ENCODE peak calls at places on chromosomes 3 and 15, in four cellular contexts. S is right lobe of liver, O is upper lobe of left lung, Y is uterus. B is an unnamed sample. For H3K4me1, the result is how much of the 10 kb centered on the place peaks cover.

GRCh38 chr3:4540267-4540666 is 47.1 kb downstream of the ITPR1 start:
- DNase-seq in S (no peak), O (no peak), Y (no peak), B (no peak)

GRCh38 chr3:61110576-61110975 is 140.7 kb downstream of the FHIT start:
- DNase-seq in Y (no peak), O (no peak), S (no peak), B (no peak)

GRCh38 chr15:73763893-73764292 is 10.7 kb upstream of the INSYN1 start:
- DNase-seq in Y (no peak), S (no peak), O (no peak), B (no peak)

GRCh38 chr3:17078885-17079465 is 194.2 kb downstream of the PLCL2 start:
- DNase-seq in S (no peak), O (no peak), Y (no peak), B (no peak)

GRCh38 chr15:25239471-25240345 is 199.1 kb downstream of the UBE3A start:
- DNase-seq in S (peak), Y (no peak), O (no peak), B (peak)

GRCh38 chr3:10551821-10552630 is 46.6 kb upstream of the ATP2B2 start:
- DNase-seq in O (peak), Y (no peak), S (peak), B (peak)

GRCh38 chr3:150035910-150036661 is 65.4 kb upstream of the PFN2 start:
- DNase-seq in O (no peak), Y (no peak), S (no peak), B (no peak)

GRCh38 chr3:8303466-8303865 is 198.2 kb upstream of the LMCD1 start:
- DNase-seq in S (no peak), Y (no peak), O (no peak), B (no peak)

GRCh38 chr3:126542340-126543241 is 16.1 kb downstream of the C3orf22 start:
- DNase-seq in O (peak), S (peak), Y (peak), B (peak)

GRCh38 chr15:75832114-75832513 is 11.1 kb upstream of the UBE2Q2 start:
- DNase-seq in Y (no peak), O (no peak), S (no peak), B (no peak)

GRCh38 chr15:44101944-44102343 is 93.1 kb downstream of the FRMD5 start:
- DNase-seq in Y (no peak), S (no peak), O (no peak), B (no peak)

GRCh38 chr15:91537868-91538267 is 315.6 kb upstream of the SLCO3A1 start:
- DNase-seq in O (no peak), S (no peak), Y (no peak), B (no peak)

GRCh38 chr3:102673271-102674115 is 238.7 kb downstream of the ZPLD1 start:
- DNase-seq in S (peak), Y (peak), O (peak), B (no peak)

GRCh38 chr15:68298882-68299381 is 21.4 kb downstream of the FEM1B start:
- DNase-seq in O (no peak), Y (peak), S (peak), B (no peak)

GRCh38 chr3:80350771-80351170 is 583.0 kb upstream of the ROBO1 start:
- DNase-seq in S (no peak), O (no peak), Y (no peak), B (no peak)

GRCh38 chr3:138440596-138440995 is 6.2 kb downstream of the ESYT3 start:
- DNase-seq in O (no peak), S (no peak), Y (no peak), B (no peak)

DNA sequence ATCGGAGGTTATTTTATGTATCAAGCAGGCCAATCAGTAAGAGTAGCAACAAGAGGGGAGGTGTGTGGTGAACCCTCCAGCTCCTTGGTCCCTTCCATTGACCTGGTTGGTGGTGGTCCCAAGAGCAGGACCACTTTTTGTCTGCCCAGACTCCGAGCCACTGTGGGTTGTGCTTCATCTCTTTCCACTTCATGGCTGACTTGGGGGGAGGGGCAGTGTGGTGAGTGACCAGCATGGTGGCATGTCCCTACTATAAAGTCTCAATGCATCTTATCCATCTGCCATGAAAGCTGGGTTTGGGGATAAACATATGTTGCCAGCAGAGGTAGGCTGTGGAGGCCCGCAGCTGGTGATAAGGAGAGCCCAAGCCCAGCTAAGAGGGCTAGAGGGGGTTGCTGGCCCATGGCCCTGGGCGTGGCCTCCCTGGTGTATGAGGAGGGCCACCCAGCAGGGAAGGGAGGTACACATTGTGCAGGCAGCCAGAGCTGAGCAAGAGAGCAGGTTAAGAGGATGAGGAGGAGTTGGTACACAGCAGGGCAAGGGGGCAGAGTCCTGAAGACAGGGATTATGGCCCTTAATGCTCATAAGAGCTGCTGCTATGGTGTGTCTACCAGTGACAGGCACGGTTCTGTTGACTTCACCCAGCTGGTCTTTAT is 7.0 kb downstream of the AEN start:
- DNase-seq in O (no peak), S (no peak), Y (no peak), B (no peak)
- TF ChIP-seq POLR2A in O (no peak), S (no peak), Y (no peak), B (no peak)

GRCh38 chr3:71229905-71230657 is 353.4 kb downstream of the FOXP1 start:
- DNase-seq in Y (no peak), O (no peak), S (no peak), B (no peak)

GRCh38 chr3:71231680-71232079 is 351.8 kb downstream of the FOXP1 start:
- DNase-seq in S (no peak), O (no peak), Y (no peak), B (no peak)

GRCh38 chr3:71228156-71228885 is 355.2 kb downstream of the FOXP1 start:
- DNase-seq in Y (no peak), S (no peak), O (no peak), B (no peak)

GRCh38 chr3:71232895-71233294 is 350.6 kb downstream of the FOXP1 start:
- DNase-seq in S (no peak), Y (no peak), O (no peak), B (no peak)

DNA sequence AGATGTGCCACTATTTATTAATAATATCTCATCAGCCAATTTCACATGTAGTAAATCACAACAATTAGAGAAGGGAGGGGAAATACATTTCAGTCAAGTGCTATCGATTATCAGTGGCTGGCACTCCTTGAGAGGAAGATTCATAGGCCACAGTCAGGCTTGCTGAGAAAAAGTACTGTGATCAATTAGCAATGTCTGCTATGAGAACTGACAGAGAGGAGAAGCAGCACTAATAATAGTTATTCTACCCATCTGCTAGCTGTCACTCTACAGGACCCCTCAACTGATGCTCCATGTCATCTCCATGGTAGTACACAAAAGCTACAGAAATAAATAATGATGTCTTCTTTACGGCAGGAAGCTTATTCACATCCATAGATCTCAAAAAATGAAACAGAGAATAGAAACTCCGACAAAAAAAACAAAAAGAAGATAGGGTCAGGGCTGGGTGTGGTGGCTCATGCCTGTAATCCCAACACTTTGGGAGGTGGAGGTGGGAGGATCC is 351.3 kb downstream of the FOXP1 start:
- DNase-seq in S (no peak), O (no peak), Y (no peak), B (no peak)
- H3K4me1 ChIP-seq in S (under half), O (under half), Y (under half), B (under half)

DNA sequence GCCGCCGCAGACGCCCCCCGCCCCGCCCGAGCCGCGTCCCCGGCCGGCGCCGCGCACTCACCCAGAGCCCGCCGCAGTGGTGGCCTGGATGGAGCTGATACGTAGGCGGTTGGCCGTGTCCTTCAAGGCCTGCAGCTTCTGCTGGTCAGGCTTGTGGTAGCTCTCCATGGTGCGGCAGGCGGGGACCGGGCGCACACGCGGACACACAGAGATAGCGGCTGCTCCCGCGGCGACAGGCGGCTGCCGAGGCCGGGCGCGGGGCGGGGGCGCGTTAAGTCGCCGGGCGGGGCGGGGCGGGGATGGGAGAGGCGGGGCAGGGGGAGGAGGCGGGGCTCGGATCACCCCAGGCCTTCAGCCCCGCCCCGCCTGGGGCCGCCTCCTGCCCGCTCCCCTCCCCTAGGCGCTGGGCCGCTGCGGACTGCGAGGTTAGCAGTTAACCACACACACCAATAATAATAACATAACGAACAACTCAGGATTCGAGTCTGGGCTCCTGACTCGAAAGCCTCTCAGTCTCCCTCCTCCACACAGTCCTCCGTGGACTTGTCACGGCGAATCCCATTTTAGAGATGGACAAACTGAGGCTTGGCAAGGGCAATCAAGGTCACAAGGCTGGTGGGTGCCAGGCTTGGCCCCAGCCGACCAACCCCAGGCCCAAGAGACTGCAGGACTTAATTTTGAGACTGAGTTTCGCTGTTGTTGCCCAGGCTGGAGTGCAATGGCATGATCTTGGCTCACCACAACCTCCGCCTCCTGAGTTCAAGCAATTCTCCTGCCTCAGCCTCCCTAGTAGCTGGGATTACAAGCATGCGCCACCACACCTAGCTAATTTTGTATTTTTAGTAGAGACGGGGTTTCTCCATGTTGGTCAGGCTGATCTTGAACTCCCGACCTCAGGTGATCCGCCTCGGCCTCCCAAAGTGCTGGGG is at the start of gene TKT:
- DNase-seq in O (peak), Y (peak), S (peak), B (peak)
- TF ChIP-seq POLR2A in O (no peak), Y (peak), S (peak), B (no peak)

GRCh38 chr3:119276657-119277056 is 17.5 kb upstream of the ARHGAP31 start:
- DNase-seq in S (no peak), Y (no peak), O (no peak), B (no peak)
- H3K4me1 ChIP-seq in S (under half), Y (under half), O (under half), B (under half)

GRCh38 chr15:42359990-42360389 is 689 bp downstream of the CAPN3 start:
- DNase-seq in S (no peak), Y (no peak), O (no peak), B (no peak)

GRCh38 chr15:42355291-42355690 is 4.0 kb upstream of the CAPN3 start:
- DNase-seq in O (no peak), Y (no peak), S (no peak), B (no peak)

GRCh38 chr15:42359249-42359648 is at the start of gene CAPN3:
- DNase-seq in Y (no peak), O (no peak), S (no peak), B (no peak)

GRCh38 chr15:42360535-42361112 is 1.3 kb downstream of the CAPN3 start:
- DNase-seq in S (no peak), O (no peak), Y (no peak), B (no peak)

DNA sequence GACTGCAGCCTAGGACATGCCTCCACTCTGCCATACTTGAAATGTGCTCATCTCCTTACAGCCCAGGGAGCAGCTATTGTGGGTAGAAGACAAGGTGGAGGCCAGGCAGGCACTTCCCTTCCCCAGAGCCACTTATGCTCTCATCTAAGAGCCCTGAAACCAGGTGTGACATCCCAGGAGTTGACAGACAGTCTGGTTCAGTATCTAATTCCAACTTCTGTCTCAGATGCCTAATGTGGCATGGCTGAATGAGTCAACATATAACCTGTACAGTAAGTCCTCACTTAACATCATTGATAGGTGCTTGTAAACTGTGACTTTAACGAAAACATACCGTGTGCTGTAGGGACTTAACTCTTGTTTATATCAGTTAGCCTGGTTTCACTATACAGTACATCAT is 1.2 kb upstream of the CAPN3 start:
- DNase-seq in O (no peak), S (no peak), Y (no peak), B (no peak)
- TF ChIP-seq POLR2A in O (no peak), S (no peak), Y (no peak), B (no peak)

DNA sequence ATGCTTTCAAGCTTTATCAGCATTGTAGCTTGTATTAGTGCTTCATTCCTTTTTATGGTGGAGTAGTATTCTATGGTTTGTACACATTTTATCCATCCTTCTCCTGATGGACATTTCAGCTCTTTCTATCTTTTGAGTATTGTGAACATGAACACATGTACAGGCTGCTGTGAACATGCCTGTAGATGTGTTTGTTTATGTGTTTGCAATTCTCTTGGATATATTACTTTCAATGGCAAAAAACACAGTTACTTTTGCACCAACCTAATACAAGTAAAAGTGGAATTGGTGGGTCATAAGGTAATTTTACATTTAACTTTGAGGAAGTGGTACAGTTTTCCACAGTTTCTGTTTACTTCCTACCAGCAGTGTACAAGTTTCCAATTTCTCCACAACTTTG is 180.4 kb downstream of the FNDC3B start:
- DNase-seq in S (no peak), Y (no peak), O (no peak), B (no peak)
- H3K4me1 ChIP-seq in S (under half), Y (under half), O (under half), B (under half)

DNA sequence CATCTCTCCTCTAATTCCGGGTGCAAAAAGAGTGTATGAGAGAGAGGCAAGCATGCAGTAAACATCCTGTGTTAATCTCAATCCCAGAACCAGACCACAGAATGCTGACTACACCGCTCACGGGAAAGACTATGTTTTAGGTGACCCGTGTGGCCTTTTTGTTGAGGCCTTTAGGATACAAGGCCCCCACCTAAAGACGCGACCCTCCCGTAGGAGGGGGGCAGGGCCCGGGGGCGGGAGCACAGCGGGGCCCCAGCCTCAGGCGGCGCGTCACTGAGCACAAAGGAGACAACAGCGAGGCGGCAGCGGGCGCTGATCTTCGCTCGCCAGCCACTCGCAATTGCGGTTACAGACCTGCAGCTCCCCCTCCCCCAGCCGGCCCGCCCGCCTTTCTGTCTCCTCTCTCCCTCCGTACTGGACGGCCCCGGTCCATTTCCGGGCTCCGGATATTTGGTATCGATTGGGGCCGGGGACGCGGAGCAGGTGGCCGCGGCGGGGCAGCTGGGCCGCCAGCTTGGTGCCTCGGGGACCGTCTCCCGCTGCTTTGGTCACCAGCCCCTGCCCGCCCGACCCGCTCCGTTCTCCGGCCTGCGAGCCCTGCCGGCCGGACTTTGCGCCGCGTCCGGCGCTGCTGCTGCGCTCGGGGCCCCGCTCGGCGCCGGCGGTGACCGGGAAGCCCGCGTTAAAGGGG is at the start of gene CCDC50:
- DNase-seq in S (peak), O (peak), Y (peak), B (peak)
- TF ChIP-seq POLR2A in S (peak), O (no peak), Y (peak), B (peak)

GRCh38 chr15:81297580-81298575 is 26.1 kb downstream of the STARD5 start:
- DNase-seq in O (no peak), Y (no peak), S (peak), B (no peak)

GRCh38 chr15:81298606-81299005 is 25.3 kb downstream of the STARD5 start:
- DNase-seq in O (no peak), Y (no peak), S (no peak), B (peak)

GRCh38 chr15:81301815-81302399 is 22.0 kb downstream of the STARD5 start:
- DNase-seq in S (peak), Y (no peak), O (peak), B (no peak)

GRCh38 chr15:81301385-81301784 is 22.6 kb downstream of the STARD5 start:
- DNase-seq in S (no peak), Y (no peak), O (no peak), B (no peak)

DNA sequence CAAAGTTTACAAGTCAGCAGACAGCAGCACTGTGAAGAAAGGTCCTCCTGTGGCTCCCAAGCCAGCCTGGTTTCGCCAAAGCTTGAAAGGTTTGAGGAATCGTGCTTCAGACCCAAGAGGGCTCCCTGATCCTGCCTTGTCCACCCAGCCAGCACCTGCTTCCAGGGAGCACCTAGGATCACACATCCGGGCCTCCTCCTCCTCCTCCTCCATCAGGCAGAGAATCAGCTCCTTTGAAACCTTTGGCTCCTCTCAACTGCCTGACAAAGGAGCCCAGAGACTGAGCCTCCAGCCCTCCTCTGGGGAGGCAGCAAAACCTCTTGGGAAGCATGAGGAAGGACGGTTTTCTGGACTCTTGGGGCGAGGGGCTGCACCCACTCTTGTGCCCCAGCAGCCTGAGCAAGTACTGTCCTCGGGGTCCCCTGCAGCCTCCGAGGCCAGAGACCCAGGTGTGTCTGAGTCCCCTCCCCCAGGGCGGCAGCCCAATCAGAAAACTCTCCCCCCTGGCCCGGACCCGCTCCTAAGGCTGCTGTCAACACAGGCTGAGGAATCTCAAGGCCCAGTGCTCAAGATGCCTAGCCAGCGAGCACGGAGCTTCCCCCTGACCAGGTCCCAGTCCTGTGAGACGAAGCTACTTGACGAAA is 24.2 kb downstream of the STARD5 start:
- DNase-seq in Y (no peak), O (no peak), S (no peak), B (no peak)
- H3K4me1 ChIP-seq in Y (under half), O (half or more), S (under half), B (half or more)

GRCh38 chr15:67074886-67075229 is 9.5 kb downstream of the SMAD3 start:
- DNase-seq in O (no peak), Y (no peak), S (no peak), B (no peak)

GRCh38 chr15:67072442-67072841 is 7.0 kb downstream of the SMAD3 start:
- DNase-seq in Y (no peak), S (no peak), O (no peak), B (no peak)

GRCh38 chr15:67070892-67071664 is 5.7 kb downstream of the SMAD3 start:
- DNase-seq in O (no peak), S (no peak), Y (no peak), B (no peak)

GRCh38 chr15:67070150-67070549 is 4.7 kb downstream of the SMAD3 start:
- DNase-seq in O (no peak), Y (no peak), S (no peak), B (no peak)

GRCh38 chr15:67072951-67073350 is 7.5 kb downstream of the SMAD3 start:
- DNase-seq in Y (no peak), O (no peak), S (no peak), B (no peak)
- TF ChIP-seq POLR2A in Y (no peak), O (no peak), S (no peak), B (no peak)

B was measured in suprapubic skin.